ENCODE peak calls at places on chromosomes 16 and 17, in nine cellular contexts. Q is ACHN; Y is AG04450; D is NCI-H1092 treated with DMSO at 0.1 percent for 48 hours; P is CD4-positive, alpha-beta T cell; I is GM03348; R is activated T-helper 2 cell treated with anti-CD3 and anti-CD28 coated beads, Interferon-gamma antibody, Interleukin-2, Interleukin-4, amounts not matched to agents 10 μg/mL and 5 μg/mL and 100 μg/mL, durations not matched to agents 14 hours and 24 hours and 36 hours; N is stimulated activated naive B cell treated with anti-CD40 and anti-IgM and Interleukin-4, amounts not matched to agents 10 μg/mL and 1 μg/mL and 100 μg/mL, for 72 hours; T is stimulated activated CD8-positive, alpha-beta memory T cell treated with anti-CD3 and anti-CD28 coated beads, Interleukin-15, amount 100 ng/mL, for 24 hours. K is an unnamed sample.

GRCh38 chr17:55577011-55577586 is 65.8 kb upstream of the SMIM36 start:
- DNase-seq in Q (no peak), Y (no peak), D (no peak), P (peak; percentile 28), I (peak; percentile 60), R (peak; percentile 23), N (peak; percentile 74), T (no peak), K (peak; percentile 54)

GRCh38 chr16:1543085-1543896 is 9.8 kb downstream of the TMEM204 start:
- DNase-seq in Q (peak; percentile 56), Y (no peak), D (no peak), P (no peak), I (peak; percentile 73), R (peak; percentile 40), N (peak; percentile 55), T (no peak), K (peak; percentile 64)

GRCh38 chr16:57926041-57926440 is 44.9 kb downstream of the CNGB1 start:
- DNase-seq in Q (no peak), Y (no peak), D (no peak), P (no peak), I (no peak), R (no peak), N (no peak), T (no peak), K (no peak)

GRCh38 chr17:13575922-13576419 is 25.8 kb downstream of the HS3ST3A1 start:
- DNase-seq in Q (no peak), Y (no peak), D (no peak), P (no peak), I (no peak), R (no peak), N (no peak), T (no peak), K (no peak)

GRCh38 chr17:77085916-77086432 is 54.8 kb upstream of the SEC14L1 start:
- DNase-seq in Q (no peak), Y (no peak), D (peak; percentile 44), P (no peak), I (no peak), R (no peak), N (no peak), T (no peak), K (no peak)

GRCh38 chr16:23754594-23755483 is at the start of gene CHP2:
- DNase-seq in Q (no peak), Y (no peak), D (no peak), P (no peak), I (peak; percentile 16), R (no peak), N (no peak), T (no peak), K (no peak)

GRCh38 chr17:44204453-44204882 is 4.8 kb upstream of the ATXN7L3 start:
- DNase-seq in Q (peak; percentile 39), Y (no peak), D (no peak), P (no peak), I (peak; percentile 40), R (no peak), N (no peak), T (no peak), K (no peak)

GRCh38 chr17:49784636-49785035 is 3.8 kb upstream of the KAT7 start:
- DNase-seq in Q (no peak), Y (no peak), D (no peak), P (no peak), I (no peak), R (no peak), N (no peak), T (no peak), K (no peak)

GRCh38 chr17:45225964-45226530 is 4.4 kb downstream of the FMNL1 start:
- DNase-seq in Q (peak; percentile 36), Y (no peak), D (no peak), P (peak; percentile 96), I (no peak), R (peak; percentile 92), N (peak; percentile 93), T (peak; percentile 77), K (no peak)

GRCh38 chr17:39223907-39224777 is 1.6 kb downstream of the STAC2 start:
- DNase-seq in Q (no peak), Y (no peak), D (no peak), P (no peak), I (no peak), R (no peak), N (no peak), T (no peak), K (no peak)

GRCh38 chr16:6016530-6017184 is 919.1 kb upstream of the EEF2KMT start:
- DNase-seq in Q (peak; percentile 79), Y (no peak), D (no peak), P (no peak), I (no peak), R (no peak), N (no peak), T (no peak), K (peak; percentile 64)

GRCh38 chr16:86016201-86016965 is 117.4 kb downstream of the IRF8 start:
- DNase-seq in Q (peak; percentile 52), Y (no peak), D (peak; percentile 49), P (no peak), I (peak; percentile 89), R (no peak), N (peak; percentile 41), T (peak; percentile 11), K (peak; percentile 22)

GRCh38 chr17:79024901-79025737 is 1.1 kb downstream of the C1QTNF1 start:
- DNase-seq in Q (no peak), Y (no peak), D (no peak), P (no peak), I (no peak), R (no peak), N (no peak), T (no peak), K (no peak)

GRCh38 chr17:60744355-60744958 is 66.8 kb downstream of the BCAS3 start:
- DNase-seq in Q (no peak), Y (no peak), D (no peak), P (no peak), I (no peak), R (no peak), N (no peak), T (no peak), K (no peak)

GRCh38 chr16:50479771-50480170 is 68.4 kb upstream of the NKD1 start:
- DNase-seq in Q (no peak), Y (no peak), D (no peak), P (no peak), I (no peak), R (no peak), N (no peak), T (no peak), K (no peak)

GRCh38 chr16:23383881-23384280 is 69.1 kb downstream of the COG7 start:
- DNase-seq in Q (no peak), Y (no peak), D (no peak), P (no peak), I (no peak), R (no peak), N (no peak), T (no peak), K (no peak)

GRCh38 chr16:84585472-84585871 is 32.4 kb downstream of the COTL1 start:
- DNase-seq in Q (no peak), Y (no peak), D (no peak), P (no peak), I (no peak), R (no peak), N (no peak), T (no peak), K (no peak)

GRCh38 chr16:31093132-31093703 is 1.4 kb downstream of the VKORC1 start:
- DNase-seq in Q (peak; percentile 46), Y (no peak), D (no peak), P (no peak), I (peak; percentile 59), R (no peak), N (no peak), T (no peak), K (peak; percentile 75)

GRCh38 chr17:78904371-78904770 is 1.4 kb upstream of the CEP295NL start:
- DNase-seq in Q (no peak), Y (no peak), D (no peak), P (no peak), I (no peak), R (no peak), N (no peak), T (no peak), K (no peak)

GRCh38 chr17:79027925-79028491 is 4.0 kb downstream of the C1QTNF1 start:
- DNase-seq in Q (no peak), Y (no peak), D (no peak), P (no peak), I (peak; percentile 38), R (no peak), N (no peak), T (no peak), K (peak; percentile 84)

GRCh38 chr16:85302018-85302847 is 190.0 kb upstream of the CIBAR2 start:
- DNase-seq in Q (no peak), Y (no peak), D (no peak), P (no peak), I (peak; percentile 35), R (no peak), N (no peak), T (no peak), K (no peak)

K was measured in Caki2.